ENCODE peak calls at places on chromosomes 1 and 21, in five cellular contexts. H, C, S, F and G are unnamed samples.

GRCh38 chr1:8598060-8598724 is 219.2 kb downstream of the RERE start:
- DNase-seq in S (peak), H (no peak), F (peak), C (no peak), G (no peak)

GRCh38 chr1:111736548-111737215 is 2.5 kb downstream of the INKA2 start:
- DNase-seq in C (no peak), H (peak), F (no peak), S (peak), G (peak)

GRCh38 chr1:1752671-1753606 is 25.3 kb downstream of the NADK start:
- DNase-seq in C (no peak), H (peak), S (no peak), F (no peak), G (no peak)

GRCh38 chr21:26918318-26919065 is 48.4 kb downstream of the ADAMTS5 start:
- DNase-seq in F (no peak), C (peak), H (no peak), S (no peak), G (no peak)

GRCh38 chr1:21334214-21335087 is 44.2 kb upstream of the ECE1 start:
- DNase-seq in C (no peak), H (peak), F (peak), S (peak), G (peak)

GRCh38 chr1:27090921-27091320 is 64.0 kb downstream of the SLC9A1 start:
- DNase-seq in C (no peak), F (no peak), H (no peak), S (no peak), G (no peak)

GRCh38 chr1:119141020-119141424 is 569 bp upstream of the WARS2 start:
- DNase-seq in C (no peak), H (no peak), S (peak), F (peak), G (no peak)

GRCh38 chr1:1206376-1207253 is at the start of gene TNFRSF18:
- DNase-seq in H (peak), S (peak), C (no peak), F (no peak), G (no peak)

GRCh38 chr1:177849130-177849529 is 120.7 kb downstream of the SEC16B start:
- DNase-seq in C (no peak), F (peak), H (no peak), S (no peak), G (no peak)

GRCh38 chr1:45037456-45037855 is 25.4 kb downstream of the UROD start:
- DNase-seq in F (no peak), H (no peak), S (no peak), C (no peak), G (no peak)

GRCh38 chr1:45038240-45038639 is 26.2 kb downstream of the UROD start:
- DNase-seq in F (no peak), H (no peak), S (no peak), C (no peak), G (no peak)

GRCh38 chr1:45035631-45036301 is 23.7 kb downstream of the UROD start:
- DNase-seq in C (no peak), S (no peak), H (no peak), F (no peak), G (peak)

GRCh38 chr1:45033356-45033755 is 21.3 kb downstream of the UROD start:
- DNase-seq in S (no peak), C (no peak), F (no peak), H (no peak), G (no peak)

DNA sequence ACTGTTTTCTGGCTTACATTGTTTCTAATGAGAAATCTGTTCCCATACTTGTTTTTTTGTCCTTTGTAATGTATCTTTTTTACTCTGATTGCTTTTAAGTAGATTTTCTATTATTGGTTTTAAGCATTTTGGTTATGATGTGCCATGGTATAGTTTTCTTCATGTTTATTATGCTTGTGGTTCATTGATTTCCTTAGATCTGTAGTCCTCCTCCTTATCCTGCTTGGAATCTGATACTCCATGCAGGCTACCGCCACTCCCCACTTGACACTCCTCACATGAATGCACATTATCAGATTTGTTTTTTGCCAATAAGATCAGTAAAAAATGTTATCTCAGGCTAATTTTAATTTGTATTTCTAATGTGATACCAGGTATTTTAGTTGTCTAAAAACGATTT is 20.8 kb downstream of the UROD start:
- DNase-seq in S (no peak), H (no peak), F (no peak), C (no peak), G (no peak)
- H3K4me3 ChIP-seq in S (no peak), H (no peak), F (no peak), C (no peak), G (no peak)

GRCh38 chr1:52368383-52369172 is 2.6 kb upstream of the CC2D1B start:
- DNase-seq in F (no peak), C (no peak), S (peak), H (peak), G (no peak)
- TF ChIP-seq CTCF in F (no peak), C (peak), S (peak), H (peak), G (no peak)

GRCh38 chr1:213327318-213327667 is 276.3 kb downstream of the RPS6KC1 start:
- DNase-seq in S (no peak), C (peak), H (no peak), F (peak), G (no peak)
- H3K27ac ChIP-seq in S (no peak), C (peak), H (no peak), F (no peak), G (no peak)

GRCh38 chr1:113872219-113872934 is 865 bp upstream of the PTPN22 start:
- DNase-seq in S (no peak), C (no peak), F (no peak), H (no peak), G (no peak)
- H3K4me3 ChIP-seq in S (no peak), C (no peak), F (no peak), H (no peak), G (no peak)